ENCODE peak calls at places on chromosomes 1 and 21, in five cellular contexts. H is HCT116, G is progenitor cell of endocrine pancreas, F is A172, C is NCI-H1105. P is an unnamed sample.

GRCh38 chr1:41902125-41902524 is 16.6 kb downstream of the HIVEP3 start:
- DNase-seq in H (no peak), G (no peak), F (peak), C (no peak), P (peak)

GRCh38 chr1:86382878-86383277 is 13.2 kb downstream of the ODF2L start:
- DNase-seq in H (no peak), G (no peak), F (no peak), C (no peak), P (no peak)

GRCh38 chr1:188237573-188238353 is 1409.0 kb downstream of the PLA2G4A start:
- DNase-seq in H (peak), G (no peak), F (peak), C (no peak), P (peak)

GRCh38 chr1:112317140-112317539 is 78.9 kb upstream of the CTTNBP2NL start:
- DNase-seq in H (no peak), G (no peak), F (no peak), C (no peak), P (no peak)

GRCh38 chr21:46459024-46459355 is 299 bp downstream of the DIP2A start:
- DNase-seq in H (no peak), G (no peak), F (no peak), C (no peak), P (no peak)

GRCh38 chr1:213613549-213613948 is 374.2 kb upstream of the PROX1 start:
- DNase-seq in H (no peak), G (no peak), F (no peak), C (no peak), P (no peak)

GRCh38 chr1:229843627-229844238 is 217.7 kb downstream of the URB2 start:
- DNase-seq in H (peak), G (no peak), F (peak), C (no peak), P (peak)

GRCh38 chr21:44353200-44353970 is at the start of gene TRPM2:
- DNase-seq in H (no peak), G (no peak), F (no peak), C (no peak), P (no peak)

GRCh38 chr1:234841710-234842231 is 231.8 kb upstream of the IRF2BP2 start:
- DNase-seq in H (no peak), G (no peak), F (no peak), C (no peak), P (no peak)

GRCh38 chr1:110475358-110476027 is 24.5 kb downstream of the PROK1 start:
- DNase-seq in H (peak), G (no peak), F (no peak), C (no peak), P (peak)

GRCh38 chr1:1435911-1436633 is 582 bp downstream of the VWA1 start:
- DNase-seq in H (no peak), G (no peak), F (no peak), C (no peak), P (no peak)

GRCh38 chr1:118984086-118984989 is 3.8 kb downstream of the TBX15 start:
- DNase-seq in H (no peak), G (no peak), F (no peak), C (no peak), P (no peak)

GRCh38 chr1:25006770-25007169 is 76.7 kb upstream of the RUNX3 start:
- DNase-seq in H (no peak), G (no peak), F (no peak), C (peak), P (no peak)

GRCh38 chr21:37074195-37074510 is 1.1 kb downstream of the TTC3 start:
- DNase-seq in H (no peak), G (peak), F (no peak), C (peak), P (no peak)

GRCh38 chr1:3243304-3243703 is 174.3 kb downstream of the PRDM16 start:
- DNase-seq in H (no peak), G (no peak), F (no peak), C (no peak), P (no peak)

GRCh38 chr1:183394435-183394834 is 23.7 kb downstream of the NMNAT2 start:
- DNase-seq in H (no peak), G (no peak), F (no peak), C (no peak), P (no peak)

GRCh38 chr21:45045481-45045880 is 28.9 kb upstream of the ADARB1 start:
- DNase-seq in H (no peak), G (no peak), F (no peak), C (no peak), P (no peak)

GRCh38 chr21:34553199-34553952 is 41.4 kb upstream of the KCNE1 start:
- DNase-seq in H (peak), G (no peak), F (peak), C (no peak), P (peak)

GRCh38 chr1:234848972-234849641 is 239.1 kb upstream of the IRF2BP2 start:
- DNase-seq in H (no peak), G (no peak), F (peak), C (no peak), P (peak)

GRCh38 chr1:241412646-241413045 is 55.6 kb upstream of the RGS7 start:
- DNase-seq in H (no peak), G (no peak), F (no peak), C (no peak), P (no peak)

GRCh38 chr1:201085902-201086735 is 26.1 kb downstream of the CACNA1S start:
- DNase-seq in H (peak), G (peak), F (peak), C (peak), P (peak)

GRCh38 chr1:115426271-115426771 is 88.3 kb upstream of the NGF start:
- DNase-seq in H (no peak), G (no peak), F (peak), C (no peak), P (peak)

GRCh38 chr1:26289158-26290059 is 9.5 kb downstream of the SH3BGRL3 start:
- DNase-seq in H (no peak), G (no peak), F (no peak), C (no peak), P (no peak)

GRCh38 chr1:17553970-17554369 is 14.5 kb downstream of the ARHGEF10L start:
- DNase-seq in H (peak), G (no peak), F (peak), C (no peak), P (peak)

GRCh38 chr1:216183427-216183826 is 239.8 kb downstream of the USH2A start:
- DNase-seq in H (no peak), G (no peak), F (peak), C (no peak), P (no peak)

GRCh38 chr1:23807453-23807852 is 6.9 kb upstream of the GALE start:
- DNase-seq in H (no peak), G (no peak), F (no peak), C (no peak), P (no peak)

GRCh38 chr1:222165625-222166024 is 382.3 kb downstream of the HHIPL2 start:
- DNase-seq in H (no peak), G (no peak), F (no peak), C (no peak), P (no peak)